ENCODE peak calls at places on chromosomes 3 and 15, in nine cellular contexts. T is lower lobe of right lung, A is SK-N-SH, H is tibial nerve, G is Caco-2, O is sigmoid colon, L is breast epithelium, F is GM12865, Q is body of pancreas. M is an unnamed sample.

GRCh38 chr3:47193871-47194859 is 30.3 kb upstream of the SETD2 start:
- DNase-seq in H (no peak), Q (no peak), T (no peak), G (no peak), L (no peak), A (no peak), O (no peak), F (no peak), M (no peak)

GRCh38 chr15:69662668-69663000 is 210.0 kb downstream of the RPLP1 start:
- DNase-seq in A (no peak), F (no peak), O (no peak), T (no peak), H (no peak), Q (no peak), L (no peak), G (no peak), M (no peak)

GRCh38 chr3:121869731-121870130 is 24.5 kb upstream of the SLC15A2 start:
- DNase-seq in F (no peak), H (no peak), A (no peak), L (no peak), Q (no peak), G (no peak), T (no peak), O (no peak), M (no peak)

GRCh38 chr15:31004220-31004733 is 12.8 kb upstream of the MTMR10 start:
- DNase-seq in T (no peak), G (no peak), A (no peak), L (no peak), O (no peak), H (no peak), F (peak), Q (no peak), M (no peak)

GRCh38 chr15:92908369-92909057 is 8.4 kb downstream of the CHD2 start:
- DNase-seq in A (no peak), H (no peak), Q (no peak), T (no peak), G (no peak), F (no peak), O (no peak), L (no peak), M (no peak)

GRCh38 chr15:31272558-31273257 is 53.9 kb upstream of the KLF13 start:
- DNase-seq in G (no peak), H (no peak), Q (peak), O (peak), F (no peak), A (peak), T (no peak), L (peak), M (no peak)

GRCh38 chr3:66655673-66656072 is 154.9 kb upstream of the LRIG1 start:
- DNase-seq in Q (no peak), H (no peak), F (no peak), G (peak), O (no peak), A (no peak), L (no peak), T (no peak), M (no peak)

GRCh38 chr3:49411550-49411967 is 217 bp downstream of the RHOA start:
- DNase-seq in G (peak), Q (peak), H (peak), O (peak), T (peak), L (no peak), A (peak), F (peak), M (no peak)

GRCh38 chr3:116140100-116140689 is 305.1 kb downstream of the LSAMP start:
- DNase-seq in L (no peak), T (no peak), G (peak), H (no peak), A (no peak), Q (no peak), O (no peak), F (peak), M (no peak)

GRCh38 chr3:172981407-172981983 is 159.5 kb downstream of the SPATA16 start:
- DNase-seq in G (no peak), H (no peak), O (no peak), F (no peak), T (no peak), Q (no peak), L (no peak), A (no peak), M (no peak)

GRCh38 chr15:40953713-40954074 is 423 bp downstream of the CHAC1 start:
- DNase-seq in A (no peak), F (no peak), H (no peak), L (no peak), T (peak), O (no peak), Q (no peak), G (no peak), M (no peak)

GRCh38 chr3:25747033-25747432 is 36.2 kb downstream of the NGLY1 start:
- DNase-seq in G (no peak), O (no peak), L (no peak), F (no peak), Q (no peak), H (no peak), T (no peak), A (no peak), M (no peak)

GRCh38 chr3:51338632-51339031 is 46.5 kb upstream of the MANF start:
- DNase-seq in L (no peak), F (no peak), T (no peak), O (peak), Q (no peak), A (no peak), H (no peak), G (no peak), M (no peak)

GRCh38 chr3:42014949-42015533 is 53.1 kb upstream of the ULK4 start:
- DNase-seq in T (peak), L (no peak), A (peak), G (no peak), O (peak), H (no peak), F (peak), Q (peak), M (peak)

GRCh38 chr3:177852408-177852807 is 655.1 kb upstream of the TBL1XR1 start:
- DNase-seq in Q (no peak), L (no peak), O (no peak), A (no peak), F (no peak), T (no peak), H (no peak), G (no peak), M (no peak)

DNA sequence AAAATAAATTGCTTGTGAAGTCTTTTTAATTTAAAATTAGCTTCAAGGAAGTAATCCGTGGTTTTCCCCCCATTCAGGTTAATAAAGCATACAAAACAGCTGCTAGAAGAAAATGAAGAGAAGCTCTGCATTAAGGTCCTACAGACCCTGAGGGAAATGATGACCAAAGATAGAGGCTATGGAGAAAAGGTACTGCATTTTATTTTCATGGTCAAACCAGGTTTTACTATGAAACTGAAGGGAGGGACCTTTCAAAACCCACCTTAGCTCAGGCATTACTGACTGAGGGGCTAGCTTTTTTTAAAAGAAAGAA is 218.5 kb downstream of the ITPR1 start:
- DNase-seq in G (no peak), F (no peak), Q (no peak), O (no peak), A (no peak), H (no peak), L (no peak), T (no peak), M (no peak)
- TF ChIP-seq CTCF in G (no peak), F (no peak), Q (no peak), O (no peak), A (no peak), H (no peak), L (no peak), T (no peak), M (no peak)

DNA sequence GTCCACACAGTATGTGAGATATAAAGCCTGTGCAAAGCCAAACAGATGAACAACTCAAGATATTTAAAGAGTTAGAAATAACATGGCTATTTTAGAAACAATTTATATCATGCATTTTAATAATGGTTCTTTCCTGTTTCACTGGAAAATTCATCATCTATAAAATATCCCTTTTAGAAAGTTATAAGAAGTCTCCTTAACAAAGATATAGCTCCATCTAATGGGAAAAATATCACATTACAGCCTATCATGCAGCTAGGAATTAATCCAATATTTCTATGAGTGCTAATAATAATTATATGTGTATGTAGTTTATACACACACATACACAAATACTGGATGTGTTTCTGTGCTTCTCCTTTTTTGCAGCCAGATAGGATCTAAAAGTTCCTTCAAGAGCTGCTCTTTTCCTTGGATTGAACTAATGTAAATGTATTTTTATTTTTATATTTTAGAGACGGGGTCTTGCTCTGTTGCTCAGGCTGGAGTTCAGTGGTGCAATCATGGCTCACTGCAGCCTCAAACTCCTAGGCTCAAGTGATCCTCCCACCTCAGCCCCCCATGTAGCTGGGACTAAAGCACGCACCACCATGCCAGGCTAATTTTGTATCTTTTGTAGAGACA is 21.6 kb downstream of the RPL22L1 start:
- DNase-seq in G (no peak), T (no peak), Q (no peak), O (no peak), F (no peak), A (peak), L (no peak), H (no peak), M (no peak)
- TF ChIP-seq CTCF in G (peak), T (peak), Q (peak), O (no peak), F (peak), A (peak), L (no peak), H (peak), M (no peak)

GRCh38 chr15:29821416-29822099 is 710 bp downstream of the TJP1 start:
- DNase-seq in G (peak), O (peak), Q (peak), A (peak), F (peak), T (peak), H (peak), L (peak), M (no peak)
- TF ChIP-seq CTCF in G (peak), O (peak), Q (peak), A (peak), F (no peak), T (peak), H (no peak), L (no peak), M (peak)

GRCh38 chr3:33717866-33718594 is at the start of gene CLASP2:
- DNase-seq in F (peak), Q (peak), O (peak), L (peak), T (peak), G (peak), A (peak), H (peak), M (peak)
- TF ChIP-seq CTCF in F (no peak), Q (peak), O (no peak), L (peak), T (no peak), G (no peak), A (no peak), H (no peak), M (no peak)

DNA sequence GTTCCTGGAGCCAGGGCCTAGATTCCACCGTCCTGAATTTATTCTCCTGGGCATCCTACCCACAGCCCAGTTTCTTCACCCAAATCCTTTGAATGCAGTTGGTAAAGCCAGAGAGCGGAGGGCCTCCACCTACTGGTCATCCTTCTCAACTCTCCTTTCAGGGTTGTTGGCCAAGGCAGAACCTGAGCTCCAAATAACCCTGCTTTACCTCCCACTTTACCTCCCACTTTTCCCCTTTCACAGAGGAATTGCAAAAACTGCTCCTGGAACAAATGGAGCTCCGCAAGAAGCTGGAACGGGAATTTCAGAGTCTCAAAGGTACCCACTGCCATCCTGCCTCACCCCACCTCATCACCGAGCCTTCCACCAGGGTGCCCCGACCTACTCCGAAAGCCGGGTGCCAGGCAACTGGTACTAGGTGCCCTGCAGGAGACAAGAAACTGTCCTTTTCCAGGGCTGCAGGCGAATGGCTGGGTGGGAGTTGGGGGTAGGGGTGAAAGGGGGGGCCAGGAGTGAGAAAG is 6.8 kb downstream of the SKOR1 start:
- DNase-seq in G (no peak), L (peak), Q (no peak), T (no peak), A (peak), H (no peak), F (peak), O (peak), M (no peak)
- TF ChIP-seq CTCF in G (peak), L (no peak), Q (no peak), T (no peak), A (peak), H (no peak), F (peak), O (no peak), M (no peak)

M was measured in thoracic aorta.